ENCODE peak calls at places on chromosome 7, in seven cellular contexts. N, X, B, I, U, P and D are unnamed samples.

GRCh38 chr7:107392811-107393210 is 77.0 kb upstream of the GPR22 start:
- DNase-seq in N (no peak), I (no peak), X (no peak), B (no peak), P (no peak), U (no peak), D (no peak)

GRCh38 chr7:1697499-1698125 is 27.5 kb downstream of the ELFN1 start:
- DNase-seq in N (no peak), U (no peak), X (peak; percentile 23), B (no peak), P (no peak), I (no peak), D (no peak)

GRCh38 chr7:102322202-102322715 is 34.0 kb downstream of the SPDYE6 start:
- DNase-seq in B (no peak), X (no peak), U (no peak), N (no peak), P (no peak), I (no peak), D (no peak)

GRCh38 chr7:79332091-79332490 is 121.4 kb downstream of the MAGI2 start:
- DNase-seq in P (no peak), I (no peak), B (no peak), X (no peak), N (no peak), U (no peak), D (no peak)

GRCh38 chr7:157056246-157056645 is 45.8 kb upstream of the MNX1 start:
- DNase-seq in P (no peak), I (no peak), U (no peak), B (no peak), N (no peak), X (no peak), D (no peak)

GRCh38 chr7:55109384-55110167 is 90.8 kb downstream of the EGFR start:
- DNase-seq in N (peak; percentile 79), I (no peak), U (peak; percentile 73), X (peak; percentile 7), B (no peak), P (peak; percentile 82), D (peak; percentile 98)

GRCh38 chr7:135369405-135369804 is 135.8 kb downstream of the STRA8 start:
- DNase-seq in X (no peak), I (no peak), N (no peak), B (no peak), U (no peak), P (no peak), D (peak; percentile 4)

GRCh38 chr7:45653209-45653907 is 79.2 kb downstream of the ADCY1 start:
- DNase-seq in P (no peak), U (no peak), I (no peak), X (no peak), N (no peak), B (no peak), D (no peak)

GRCh38 chr7:151506901-151507382 is 12.8 kb downstream of the RHEB start:
- DNase-seq in X (no peak), B (no peak), I (no peak), N (no peak), U (no peak), P (no peak), D (no peak)

GRCh38 chr7:29063872-29064271 is 82.5 kb downstream of the CPVL start:
- DNase-seq in B (no peak), P (no peak), N (no peak), X (no peak), I (no peak), U (peak; percentile 23), D (no peak)

GRCh38 chr7:24812313-24812945 is 55.2 kb upstream of the GSDME start:
- DNase-seq in I (peak; percentile 69), U (no peak), B (no peak), X (peak; percentile 55), N (peak; percentile 60), P (peak; percentile 61), D (no peak)

GRCh38 chr7:68176974-68177373 is 1180.3 kb downstream of the TYW1 start:
- DNase-seq in B (peak; percentile 32), N (peak; percentile 7), I (peak; percentile 80), X (no peak), U (peak; percentile 74), P (peak; percentile 26), D (no peak)

GRCh38 chr7:139696547-139696946 is 81.3 kb downstream of the HIPK2 start:
- DNase-seq in N (no peak), I (no peak), P (no peak), B (no peak), U (no peak), X (no peak), D (no peak)

GRCh38 chr7:31648288-31648687 is 38.7 kb upstream of the PPP1R17 start:
- DNase-seq in P (no peak), X (no peak), B (peak; percentile 2), U (no peak), I (peak; percentile 23), N (peak; percentile 15), D (no peak)
- TF ChIP-seq CTCF in P (no peak), X (no peak), B (peak; percentile 44), U (no peak), I (peak; percentile 55), N (peak; percentile 13), D (peak; percentile 69)

GRCh38 chr7:30209951-30210350 is 74.4 kb upstream of the ZNRF2 start:
- DNase-seq in N (no peak), X (no peak), U (no peak), P (no peak), B (no peak), I (no peak), D (no peak)
- H3K27ac ChIP-seq in N (no peak overlapping the region), X (no peak overlapping the region), U (no peak overlapping the region), P (no peak overlapping the region), B (no peak overlapping the region), I (no peak overlapping the region), D (no peak overlapping the region)

GRCh38 chr7:100483101-100483727 is 513 bp upstream of the NYAP1 start:
- DNase-seq in N (peak; percentile 69), X (peak; percentile 82), P (peak; percentile 86), I (peak; percentile 87), U (no peak), B (peak; percentile 14), D (no peak)
- TF ChIP-seq CTCF in N (peak; percentile 100), X (peak; percentile 99), P (peak; percentile 80), I (peak; percentile 78), U (peak; percentile 48), B (peak; percentile 52), D (peak; percentile 98)

DNA sequence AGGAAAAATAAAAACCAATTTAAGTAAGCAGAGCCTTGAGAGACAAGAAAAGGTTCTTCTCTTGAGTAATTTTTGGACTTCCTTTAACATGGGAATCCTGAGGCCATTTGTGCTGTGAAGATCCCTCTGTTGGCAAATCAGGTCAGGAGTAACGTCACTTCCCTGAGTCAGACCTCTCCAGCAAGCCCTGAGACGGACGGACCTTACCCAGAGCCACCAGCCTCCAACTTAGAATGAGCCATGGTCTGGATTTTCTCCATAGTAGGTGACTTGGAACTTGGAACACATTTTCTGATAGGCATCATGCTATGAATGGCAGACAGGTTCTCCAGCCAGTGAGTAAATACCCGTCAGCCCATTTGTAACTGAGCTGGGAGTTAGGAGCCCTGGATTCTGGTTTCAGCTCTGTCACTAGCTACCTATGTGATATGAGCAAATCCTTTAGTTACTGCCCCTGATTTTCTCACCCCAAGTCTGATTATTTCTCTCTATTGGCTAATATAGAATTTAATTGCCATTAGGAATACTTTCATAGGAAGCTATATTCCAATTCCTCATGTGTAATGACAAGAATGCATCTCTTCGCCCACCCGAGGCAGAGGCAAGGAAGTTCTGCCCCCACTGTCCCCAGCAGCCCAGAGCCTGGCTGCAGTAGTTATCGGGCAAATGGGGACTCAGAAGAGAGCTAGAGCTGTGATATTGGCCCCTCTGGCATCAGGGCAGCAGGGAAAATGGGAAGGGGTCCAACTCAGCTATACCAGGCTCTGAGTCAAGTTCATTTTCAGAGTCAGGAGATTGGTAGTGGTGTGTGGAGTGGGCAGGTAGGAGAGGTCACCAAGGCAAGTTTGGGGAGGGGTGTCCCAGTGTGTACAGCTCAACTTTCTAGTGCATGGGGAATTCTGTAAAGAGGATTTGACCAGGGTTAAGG is 153.7 kb upstream of the AGK start:
- DNase-seq in X (no peak), U (no peak), I (no peak), B (no peak), P (no peak), N (no peak), D (no peak)
- H3K27ac ChIP-seq in X (no peak overlapping the region), U (no peak overlapping the region), I (no peak overlapping the region), B (no peak overlapping the region), P (no peak overlapping the region), N (no peak overlapping the region), D (no peak overlapping the region)

DNA sequence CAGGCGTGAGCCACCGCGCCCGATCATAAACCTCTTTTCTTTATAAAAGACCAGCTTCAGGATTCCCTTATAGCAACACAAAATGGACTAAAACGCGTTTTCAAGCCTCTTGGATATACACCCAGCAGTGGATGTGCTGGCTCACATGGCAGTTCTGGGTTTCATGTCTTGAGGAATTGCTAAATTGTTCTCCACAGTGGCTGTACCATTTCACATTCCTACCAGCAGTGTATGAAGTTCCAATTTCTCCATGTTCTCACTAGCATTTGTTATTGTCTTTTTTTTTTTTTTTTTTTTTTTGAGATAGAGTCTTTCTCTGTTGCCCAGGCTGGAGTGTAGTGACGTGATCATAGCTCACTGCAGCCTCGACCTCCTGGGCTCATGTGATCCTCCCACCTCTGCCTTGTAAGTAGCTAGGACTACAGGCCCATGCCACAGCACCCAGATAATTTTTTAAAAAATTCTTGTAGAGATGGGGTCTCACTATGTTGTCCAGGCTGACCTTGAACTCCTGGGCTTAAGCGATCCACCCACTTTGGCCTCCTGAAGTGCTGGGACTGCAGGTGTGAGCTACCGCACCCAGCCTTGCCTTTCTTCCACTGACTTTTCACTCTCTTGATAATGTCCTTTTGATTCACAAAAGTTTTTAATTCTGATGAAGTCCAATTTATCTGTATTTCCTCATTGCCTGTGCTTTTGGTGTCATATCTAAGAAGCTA is 17.4 kb downstream of the TECPR1 start:
- DNase-seq in P (no peak), U (no peak), I (no peak), N (no peak), X (no peak), B (peak; percentile 23), D (no peak)
- TF ChIP-seq CTCF in P (no peak), U (peak; percentile 19), I (no peak), N (no peak), X (no peak), B (peak; percentile 19), D (no peak)

DNA sequence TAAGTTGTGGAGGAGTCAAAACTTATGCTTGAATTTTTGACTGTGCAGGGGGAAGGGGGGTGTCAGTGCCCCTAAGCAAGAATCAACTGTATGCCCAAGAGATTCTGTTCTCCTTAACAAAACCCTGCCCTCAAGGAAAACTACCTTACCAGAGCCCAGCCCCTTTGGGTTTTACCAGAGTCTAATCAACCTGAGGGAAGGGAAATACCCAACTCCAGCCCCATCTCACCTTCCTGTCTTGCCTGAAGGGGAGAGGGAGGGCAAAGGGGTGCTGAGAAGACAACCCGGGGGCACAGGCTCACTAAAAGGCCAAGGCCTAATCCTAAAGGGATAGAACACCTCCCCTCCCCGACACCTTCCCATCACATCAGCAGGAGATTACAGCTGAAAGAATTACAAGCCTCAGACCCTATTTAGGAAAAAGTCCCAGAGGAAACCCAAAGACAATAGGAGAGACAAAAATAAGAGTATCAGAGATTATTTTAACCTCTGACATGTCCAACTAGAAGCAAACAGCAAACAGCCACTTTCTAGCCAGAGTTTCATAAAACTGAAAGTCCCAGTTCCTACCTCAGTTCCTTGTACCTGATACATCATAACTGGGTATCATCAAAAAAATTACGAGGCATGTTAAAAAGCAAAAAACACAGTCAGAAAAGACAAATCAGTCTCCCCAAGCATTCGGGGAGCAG is 26.8 kb upstream of the C7orf33 start:
- DNase-seq in N (no peak), P (no peak), I (no peak), X (no peak), U (no peak), B (no peak), D (no peak)
- H3K27ac ChIP-seq in N (peak overlapping the region; percentile 42), P (peak overlapping the region; percentile 48), I (no peak overlapping the region), X (no peak overlapping the region), U (no peak overlapping the region), B (no peak overlapping the region), D (peak overlapping the region; percentile 85)